ENCODE peak calls at places on chromosomes 11 and 22, in seven cellular contexts. One of them, this sample, is unnamed.

GRCh38 chr11:106988151-106988806 is 30.0 kb downstream of the GUCY1A2 start:
- DNase-seq in activated T-cell treated with anti-CD3 and anti-CD28 coated beads, Interleukin-2, amount 50 U/mL, for 4 hours: no peak
- DNase-seq in GM04504: peak
- DNase-seq in AG09319: no peak
- DNase-seq in left cardiac atrium: no peak
- DNase-seq in activated T-helper 9 cell treated with anti-CD3 and anti-CD28 coated beads, Interleukin-2, amount 50 U/mL, for 16 hours: no peak
- DNase-seq in Calu3: no peak
- DNase-seq in this sample: no peak

GRCh38 chr11:73431431-73431830 is 55.2 kb downstream of the RELT start:
- DNase-seq in activated T-cell treated with anti-CD3 and anti-CD28 coated beads, Interleukin-2, amount 50 U/mL, for 4 hours: no peak
- DNase-seq in GM04504: no peak
- DNase-seq in AG09319: no peak
- DNase-seq in left cardiac atrium: no peak
- DNase-seq in activated T-helper 9 cell treated with anti-CD3 and anti-CD28 coated beads, Interleukin-2, amount 50 U/mL, for 16 hours: no peak
- DNase-seq in Calu3: no peak
- DNase-seq in this sample: no peak

GRCh38 chr11:92917927-92918326 is 51.5 kb upstream of the MTNR1B start:
- DNase-seq in activated T-cell treated with anti-CD3 and anti-CD28 coated beads, Interleukin-2, amount 50 U/mL, for 4 hours: no peak
- DNase-seq in GM04504: no peak
- DNase-seq in AG09319: no peak
- DNase-seq in left cardiac atrium: no peak
- DNase-seq in activated T-helper 9 cell treated with anti-CD3 and anti-CD28 coated beads, Interleukin-2, amount 50 U/mL, for 16 hours: no peak
- DNase-seq in Calu3: no peak
- DNase-seq in this sample: no peak

GRCh38 chr11:57311109-57311936 is 13.4 kb downstream of the TNKS1BP1 start:
- DNase-seq in activated T-cell treated with anti-CD3 and anti-CD28 coated beads, Interleukin-2, amount 50 U/mL, for 4 hours: peak
- DNase-seq in GM04504: peak
- DNase-seq in AG09319: peak
- DNase-seq in left cardiac atrium: peak
- DNase-seq in activated T-helper 9 cell treated with anti-CD3 and anti-CD28 coated beads, Interleukin-2, amount 50 U/mL, for 16 hours: peak
- DNase-seq in Calu3: peak
- DNase-seq in this sample: peak

GRCh38 chr11:26827567-26828037 is 105.7 kb upstream of the SLC5A12 start:
- DNase-seq in activated T-cell treated with anti-CD3 and anti-CD28 coated beads, Interleukin-2, amount 50 U/mL, for 4 hours: no peak
- DNase-seq in GM04504: no peak
- DNase-seq in AG09319: no peak
- DNase-seq in left cardiac atrium: no peak
- DNase-seq in activated T-helper 9 cell treated with anti-CD3 and anti-CD28 coated beads, Interleukin-2, amount 50 U/mL, for 16 hours: no peak
- DNase-seq in Calu3: no peak
- DNase-seq in this sample: no peak

GRCh38 chr11:121933294-121933693 is 182.7 kb downstream of the BLID start:
- DNase-seq in activated T-cell treated with anti-CD3 and anti-CD28 coated beads, Interleukin-2, amount 50 U/mL, for 4 hours: no peak
- DNase-seq in GM04504: no peak
- DNase-seq in AG09319: no peak
- DNase-seq in left cardiac atrium: no peak
- DNase-seq in activated T-helper 9 cell treated with anti-CD3 and anti-CD28 coated beads, Interleukin-2, amount 50 U/mL, for 16 hours: no peak
- DNase-seq in Calu3: no peak
- DNase-seq in this sample: no peak

GRCh38 chr11:43504316-43504950 is 145.7 kb downstream of the TTC17 start:
- DNase-seq in activated T-cell treated with anti-CD3 and anti-CD28 coated beads, Interleukin-2, amount 50 U/mL, for 4 hours: no peak
- DNase-seq in GM04504: no peak
- DNase-seq in AG09319: no peak
- DNase-seq in left cardiac atrium: no peak
- DNase-seq in activated T-helper 9 cell treated with anti-CD3 and anti-CD28 coated beads, Interleukin-2, amount 50 U/mL, for 16 hours: no peak
- DNase-seq in Calu3: peak
- DNase-seq in this sample: no peak

GRCh38 chr22:44668190-44668885 is 33.7 kb upstream of the PRR5 start:
- DNase-seq in activated T-cell treated with anti-CD3 and anti-CD28 coated beads, Interleukin-2, amount 50 U/mL, for 4 hours: peak
- DNase-seq in GM04504: no peak
- DNase-seq in AG09319: no peak
- DNase-seq in left cardiac atrium: peak
- DNase-seq in activated T-helper 9 cell treated with anti-CD3 and anti-CD28 coated beads, Interleukin-2, amount 50 U/mL, for 16 hours: peak
- DNase-seq in Calu3: no peak
- DNase-seq in this sample: no peak

GRCh38 chr11:78940500-78941225 is 366.0 kb upstream of the NARS2 start:
- DNase-seq in activated T-cell treated with anti-CD3 and anti-CD28 coated beads, Interleukin-2, amount 50 U/mL, for 4 hours: no peak
- DNase-seq in GM04504: no peak
- DNase-seq in AG09319: no peak
- DNase-seq in left cardiac atrium: no peak
- DNase-seq in activated T-helper 9 cell treated with anti-CD3 and anti-CD28 coated beads, Interleukin-2, amount 50 U/mL, for 16 hours: no peak
- DNase-seq in Calu3: no peak
- DNase-seq in this sample: no peak

GRCh38 chr22:42562282-42562681 is 8.5 kb downstream of the SERHL2 start:
- DNase-seq in activated T-cell treated with anti-CD3 and anti-CD28 coated beads, Interleukin-2, amount 50 U/mL, for 4 hours: no peak
- DNase-seq in GM04504: no peak
- DNase-seq in AG09319: no peak
- DNase-seq in left cardiac atrium: no peak
- DNase-seq in activated T-helper 9 cell treated with anti-CD3 and anti-CD28 coated beads, Interleukin-2, amount 50 U/mL, for 16 hours: no peak
- DNase-seq in Calu3: no peak
- DNase-seq in this sample: no peak

GRCh38 chr22:31490496-31490925 is 869 bp upstream of the EIF4ENIF1 start:
- DNase-seq in activated T-cell treated with anti-CD3 and anti-CD28 coated beads, Interleukin-2, amount 50 U/mL, for 4 hours: peak
- DNase-seq in GM04504: peak
- DNase-seq in AG09319: peak
- DNase-seq in left cardiac atrium: peak
- DNase-seq in activated T-helper 9 cell treated with anti-CD3 and anti-CD28 coated beads, Interleukin-2, amount 50 U/mL, for 16 hours: peak
- DNase-seq in Calu3: peak
- DNase-seq in this sample: peak